ENCODE peak calls at places on chromosomes 16 and 17, in five cellular contexts. D is lower leg skin; F is cardiac fibroblast; V is gastrocnemius medialis; Z is CD8-positive, alpha-beta T cell. U is an unnamed sample.

GRCh38 chr17:65121916-65122821 is 15.0 kb upstream of the RGS9 start:
- DNase-seq in D (peak; percentile 62), F (no peak), V (no peak), Z (no peak), U (peak; percentile 50)

GRCh38 chr16:51276335-51276734 is 125.3 kb upstream of the SALL1 start:
- DNase-seq in D (no peak), F (no peak), V (no peak), Z (no peak), U (no peak)

GRCh38 chr16:81905277-81905676 is 106.0 kb downstream of the SDR42E1 start:
- DNase-seq in D (no peak), F (no peak), V (no peak), Z (no peak), U (no peak)

GRCh38 chr17:50547736-50548083 is 736 bp downstream of the SPATA20 start:
- DNase-seq in D (peak; percentile 86), F (no peak), V (no peak), Z (no peak), U (no peak)

GRCh38 chr16:84821728-84822676 is 2.2 kb downstream of the CRISPLD2 start:
- DNase-seq in D (no peak), F (peak; percentile 56), V (no peak), Z (no peak), U (no peak)

GRCh38 chr17:33977729-33978514 is 277.2 kb upstream of the CCL2 start:
- DNase-seq in D (no peak), F (no peak), V (peak; percentile 78), Z (no peak), U (no peak)

GRCh38 chr16:85902366-85903155 is 3.6 kb downstream of the IRF8 start:
- DNase-seq in D (no peak), F (no peak), V (no peak), Z (peak; percentile 79), U (peak; percentile 82)

GRCh38 chr16:721765-722481 is 977 bp downstream of the ANTKMT start:
- DNase-seq in D (no peak), F (no peak), V (no peak), Z (peak; percentile 65), U (no peak)

GRCh38 chr17:81097134-81097942 is 62.4 kb downstream of the BAIAP2 start:
- DNase-seq in D (peak; percentile 95), F (peak; percentile 87), V (peak; percentile 24), Z (peak; percentile 73), U (peak; percentile 35)

GRCh38 chr17:21318439-21318838 is 33.9 kb downstream of the MAP2K3 start:
- DNase-seq in D (peak; percentile 85), F (no peak), V (no peak), Z (no peak), U (no peak)

GRCh38 chr17:77493238-77493812 is 352.6 kb downstream of the SEC14L1 start:
- DNase-seq in D (no peak), F (no peak), V (no peak), Z (no peak), U (peak; percentile 7)

GRCh38 chr17:34133350-34133749 is 121.7 kb upstream of the CCL2 start:
- DNase-seq in D (no peak), F (no peak), V (no peak), Z (no peak), U (no peak)

GRCh38 chr17:29412780-29413565 is 22.8 kb downstream of the TAOK1 start:
- DNase-seq in D (no peak), F (peak; percentile 46), V (no peak), Z (no peak), U (no peak)

GRCh38 chr16:68235882-68236803 is at the start of gene ESRP2:
- DNase-seq in D (peak; percentile 93), F (no peak), V (no peak), Z (peak; percentile 54), U (peak; percentile 62)

GRCh38 chr17:29341726-29342125 is 47.8 kb upstream of the NUFIP2 start:
- DNase-seq in D (no peak), F (peak; percentile 20), V (no peak), Z (no peak), U (no peak)

GRCh38 chr16:15482068-15482747 is 47.8 kb downstream of the BMERB1 start:
- DNase-seq in D (peak; percentile 87), F (peak; percentile 89), V (peak; percentile 15), Z (no peak), U (no peak)

GRCh38 chr16:74026373-74027281 is 270.0 kb upstream of the PSMD7 start:
- DNase-seq in D (no peak), F (no peak), V (no peak), Z (no peak), U (no peak)

GRCh38 chr16:86739808-86740207 is 161.5 kb downstream of the FOXL1 start:
- DNase-seq in D (no peak), F (no peak), V (no peak), Z (no peak), U (no peak)

GRCh38 chr17:38898291-38898679 is 27.1 kb upstream of the LASP1NB start:
- DNase-seq in D (no peak), F (no peak), V (no peak), Z (no peak), U (peak; percentile 56)

GRCh38 chr17:36152639-36153120 is 23.8 kb downstream of the TBC1D3B start:
- DNase-seq in D (peak; percentile 75), F (peak; percentile 27), V (no peak), Z (no peak), U (no peak)

GRCh38 chr17:39767147-39767546 is 29.4 kb downstream of the GRB7 start:
- DNase-seq in D (no peak), F (no peak), V (no peak), Z (no peak), U (no peak)

GRCh38 chr16:87361916-87362619 is 21.5 kb downstream of the FBXO31 start:
- DNase-seq in D (no peak), F (no peak), V (no peak), Z (no peak), U (no peak)

GRCh38 chr17:9050801-9051401 is 29.6 kb downstream of the NTN1 start:
- DNase-seq in D (no peak), F (no peak), V (no peak), Z (no peak), U (no peak)

GRCh38 chr17:7814969-7815368 is 19.0 kb upstream of the KDM6B start:
- DNase-seq in D (no peak), F (no peak), V (no peak), Z (no peak), U (no peak)

GRCh38 chr17:2484876-2485275 is 26.8 kb downstream of the METTL16 start:
- DNase-seq in D (no peak), F (no peak), V (no peak), Z (no peak), U (no peak)

GRCh38 chr16:28084209-28084608 is 20.7 kb upstream of the GSG1L start:
- DNase-seq in D (no peak), F (no peak), V (no peak), Z (no peak), U (no peak)

GRCh38 chr17:58312021-58312630 is 16.5 kb downstream of the TSPOAP1 start:
- DNase-seq in D (peak; percentile 70), F (no peak), V (no peak), Z (no peak), U (no peak)

GRCh38 chr16:1333149-1333812 is at the start of gene BAIAP3:
- DNase-seq in D (no peak), F (peak; percentile 32), V (no peak), Z (peak; percentile 45), U (no peak)

GRCh38 chr17:43953746-43954145 is at the start of gene PYY:
- DNase-seq in D (no peak), F (no peak), V (no peak), Z (no peak), U (no peak)

GRCh38 chr17:43874293-43874692 is 27.3 kb downstream of the CD300LG start:
- DNase-seq in D (no peak), F (no peak), V (no peak), Z (no peak), U (no peak)

GRCh38 chr17:55134486-55135157 is 130.1 kb upstream of the HLF start:
- DNase-seq in D (no peak), F (no peak), V (no peak), Z (no peak), U (no peak)

GRCh38 chr16:70696952-70697600 is 11.2 kb upstream of the MTSS2 start:
- DNase-seq in D (no peak), F (no peak), V (no peak), Z (peak; percentile 67), U (no peak)

GRCh38 chr17:179721-180379 is 1.6 kb downstream of the DOC2B start:
- DNase-seq in D (no peak), F (no peak), V (no peak), Z (peak; percentile 4), U (no peak)
- H3K4me3 ChIP-seq in D (peak overlapping the region; percentile 24), F (no peak overlapping the region), V (peak overlapping the region; percentile 47), Z (no peak overlapping the region), U (no peak overlapping the region)

GRCh38 chr16:9089660-9090059 is 1.8 kb upstream of the HAPSTR1 start:
- DNase-seq in D (no peak), F (no peak), V (no peak), Z (no peak), U (no peak)
- H3K4me3 ChIP-seq in D (no peak overlapping the region), F (no peak overlapping the region), V (peak overlapping the region; percentile 66), Z (no peak overlapping the region), U (no peak overlapping the region)

GRCh38 chr16:83802135-83802534 is 5.6 kb upstream of the HSBP1 start:
- DNase-seq in D (peak; percentile 76), F (peak; percentile 83), V (no peak), Z (no peak), U (no peak)
- H3K4me3 ChIP-seq in D (no peak overlapping the region), F (no peak overlapping the region), V (peak overlapping the region; percentile 24), Z (no peak overlapping the region), U (no peak overlapping the region)

GRCh38 chr16:4679854-4680636 is 13.3 kb upstream of the NUDT16L1 start:
- DNase-seq in D (no peak), F (peak; percentile 23), V (no peak), Z (peak; percentile 23), U (no peak)
- H3K4me3 ChIP-seq in D (no peak overlapping the region), F (no peak overlapping the region), V (peak overlapping the region; percentile 25), Z (no peak overlapping the region), U (no peak overlapping the region)

GRCh38 chr17:40782450-40782849 is at the start of gene KRT27:
- DNase-seq in D (no peak), F (no peak), V (no peak), Z (no peak), U (no peak)

GRCh38 chr17:40778466-40778865 is 3.9 kb downstream of the KRT27 start:
- DNase-seq in D (no peak), F (no peak), V (no peak), Z (no peak), U (no peak)

GRCh38 chr17:40777459-40777858 is 4.9 kb downstream of the KRT27 start:
- DNase-seq in D (no peak), F (no peak), V (no peak), Z (no peak), U (no peak)

GRCh38 chr17:40777971-40778370 is 4.4 kb downstream of the KRT27 start:
- DNase-seq in D (no peak), F (no peak), V (no peak), Z (no peak), U (no peak)

GRCh38 chr17:40779181-40779909 is 3.0 kb downstream of the KRT27 start:
- DNase-seq in D (no peak), F (no peak), V (no peak), Z (peak; percentile 24), U (no peak)
- H3K4me3 ChIP-seq in D (no peak overlapping the region), F (no peak overlapping the region), V (no peak overlapping the region), Z (no peak overlapping the region), U (no peak overlapping the region)